ENCODE peak calls at places on chromosomes 5 and 9, in ten cellular contexts. Z is HCT116, J is adrenal gland, G is ovary, P is sigmoid colon, F is IMR-90, E is tibial nerve, V is esophagus squamous epithelium, C is heart left ventricle, D is Peyer's patch. B is an unnamed sample.
A peak's percentile ranks its signal among the peaks of the same experiment; 100 is the strongest.

GRCh38 chr9:27183701-27184100 is 74.7 kb downstream of the TEK start:
- DNase-seq in Z (no peak), J (no peak), G (no peak), P (no peak), F (peak; percentile 50), E (no peak), V (no peak), C (no peak), D (no peak), B (no peak)

GRCh38 chr9:137428311-137428630 is 5.1 kb downstream of the NOXA1 start:
- DNase-seq in Z (no peak), J (no peak), G (no peak), P (no peak), F (no peak), E (no peak), V (no peak), C (no peak), D (no peak), B (no peak)

GRCh38 chr5:147538232-147538631 is 28.4 kb upstream of the DPYSL3 start:
- DNase-seq in Z (no peak), J (no peak), G (no peak), P (no peak), F (no peak), E (no peak), V (no peak), C (no peak), D (no peak), B (no peak)

GRCh38 chr5:1007681-1008450 is 736 bp upstream of the NKD2 start:
- DNase-seq in Z (no peak), J (peak; percentile 41), G (peak; percentile 21), P (peak; percentile 64), F (no peak), E (no peak), V (no peak), C (peak; percentile 6), D (peak; percentile 46), B (peak; percentile 89)

GRCh38 chr5:73103885-73104284 is 16.5 kb upstream of the TMEM171 start:
- DNase-seq in Z (no peak), J (no peak), G (no peak), P (no peak), F (no peak), E (no peak), V (no peak), C (no peak), D (no peak), B (no peak)

GRCh38 chr9:127165096-127165495 is 42.7 kb upstream of the ANGPTL2 start:
- DNase-seq in Z (no peak), J (peak; percentile 38), G (no peak), P (peak; percentile 37), F (no peak), E (no peak), V (no peak), C (no peak), D (no peak), B (no peak)

GRCh38 chr9:128393171-128393761 is 22.1 kb downstream of the URM1 start:
- DNase-seq in Z (no peak), J (no peak), G (no peak), P (no peak), F (no peak), E (no peak), V (no peak), C (no peak), D (no peak), B (no peak)

GRCh38 chr5:75152861-75153260 is 83.8 kb downstream of the ANKRD31 start:
- DNase-seq in Z (no peak), J (no peak), G (no peak), P (no peak), F (no peak), E (no peak), V (no peak), C (no peak), D (no peak), B (no peak)

DNA sequence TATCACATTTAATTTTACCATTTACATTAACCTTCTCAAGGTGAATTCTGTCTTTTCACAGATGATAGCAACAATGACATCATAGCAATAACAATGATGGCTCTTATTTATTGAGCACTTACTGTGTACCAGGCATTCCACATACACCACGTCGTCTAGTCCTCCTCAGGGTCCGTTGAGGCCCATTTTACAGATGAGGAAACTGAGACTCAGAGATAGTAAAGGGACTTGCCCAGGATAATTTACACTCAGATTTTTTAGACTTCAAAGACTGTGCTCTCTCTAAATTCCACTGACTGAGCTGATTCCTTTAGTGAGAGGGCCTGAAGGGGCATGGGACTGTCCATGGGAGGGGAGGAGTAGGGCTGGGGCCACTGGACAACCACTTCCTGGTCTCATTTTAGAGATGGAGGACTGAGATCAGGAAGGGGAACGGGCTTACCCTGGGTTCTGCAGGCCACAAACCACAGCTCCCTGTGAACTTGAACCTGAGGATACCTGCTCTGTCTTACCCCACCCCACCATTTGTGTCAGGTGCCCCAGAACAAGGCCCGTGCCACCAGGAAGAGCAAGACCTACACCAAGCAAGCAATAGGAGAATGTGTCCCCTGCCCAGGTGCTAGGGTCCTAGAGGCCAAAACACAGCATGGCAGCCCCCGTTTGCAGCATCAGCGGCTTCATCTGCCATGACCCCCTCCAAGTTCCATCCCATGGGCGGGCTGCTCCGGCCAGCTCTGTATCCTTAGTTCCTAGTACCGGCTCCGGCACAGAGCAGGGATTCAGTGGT is 96.5 kb downstream of the RGS3 start:
- DNase-seq in Z (no peak), J (no peak), G (no peak), P (peak; percentile 50), F (no peak), E (no peak), V (no peak), C (no peak), D (no peak), B (no peak)
- H3K4me1 ChIP-seq in Z (peaks cover 10% of the 10 kb centered on the region), J (peaks cover 15% of the 10 kb centered on the region), G (peaks cover 26% of the 10 kb centered on the region), P (peaks cover 37% of the 10 kb centered on the region), F (peaks cover 31% of the 10 kb centered on the region), E (peaks cover 15% of the 10 kb centered on the region), V (peaks cover 15% of the 10 kb centered on the region), C (peaks cover 33% of the 10 kb centered on the region), D (peaks cover 8% of the 10 kb centered on the region), B (peaks cover 54% of the 10 kb centered on the region)

GRCh38 chr9:37587521-37587920 is 4.9 kb downstream of the TOMM5 start:
- DNase-seq in Z (no peak), J (no peak), G (no peak), P (no peak), F (no peak), E (no peak), V (no peak), C (no peak), D (no peak), B (peak; percentile 70)

GRCh38 chr9:37583522-37584121 is 7.4 kb upstream of the FBXO10 start:
- DNase-seq in Z (no peak), J (no peak), G (no peak), P (peak; percentile 67), F (no peak), E (no peak), V (no peak), C (no peak), D (no peak), B (no peak)

DNA sequence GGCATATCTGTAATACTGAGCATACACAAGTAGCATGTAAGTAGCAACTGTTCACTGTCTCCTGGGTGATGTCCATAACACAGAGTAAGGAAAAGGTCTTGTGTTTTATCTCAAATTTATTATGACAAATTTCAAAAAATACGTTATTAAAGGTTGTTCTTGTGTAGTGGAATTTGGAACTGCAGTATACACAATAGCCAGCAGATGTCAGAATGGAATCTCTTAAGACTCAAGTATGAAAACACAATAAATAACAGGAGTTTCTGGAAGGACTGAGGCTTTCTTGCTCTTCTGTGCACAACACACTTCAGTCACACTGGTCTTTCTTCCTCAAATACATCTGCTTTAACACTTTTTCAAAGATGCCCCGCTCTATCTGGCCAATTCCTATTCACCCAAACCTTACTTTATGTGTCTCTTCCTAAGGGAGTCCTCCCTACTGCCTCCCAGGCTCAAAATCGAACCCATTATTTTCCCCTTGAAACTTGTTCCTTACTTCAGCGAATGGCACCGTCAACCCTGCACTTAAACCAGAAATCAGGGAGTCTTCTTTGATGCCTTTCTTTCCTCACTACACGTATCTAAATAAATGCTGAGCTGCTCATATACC is 6.5 kb upstream of the FBXO10 start:
- DNase-seq in Z (peak; percentile 42), J (no peak), G (no peak), P (no peak), F (peak; percentile 86), E (peak; percentile 51), V (no peak), C (no peak), D (no peak), B (no peak)
- H3K36me3 ChIP-seq in Z (peaks cover 53% of the 10 kb centered on the region), J (no peaks in the 10 kb centered on the region), G (no peaks in the 10 kb centered on the region), P (no peaks in the 10 kb centered on the region), F (peaks cover 27% of the 10 kb centered on the region), E (no peaks in the 10 kb centered on the region), V (peaks cover 8% of the 10 kb centered on the region), C (peaks cover 9% of the 10 kb centered on the region), D (peaks cover 45% of the 10 kb centered on the region), B (no peaks in the 10 kb centered on the region)

GRCh38 chr5:158943057-158943456 is 156.7 kb downstream of the EBF1 start:
- DNase-seq in Z (peak; percentile 16), J (peak; percentile 58), G (peak; percentile 34), P (no peak), F (peak; percentile 91), E (peak; percentile 36), V (no peak), C (no peak), D (no peak), B (no peak)

GRCh38 chr5:158943569-158943968 is 156.1 kb downstream of the EBF1 start:
- DNase-seq in Z (no peak), J (no peak), G (no peak), P (no peak), F (no peak), E (no peak), V (no peak), C (no peak), D (no peak), B (no peak)

GRCh38 chr5:158940977-158941376 is 158.7 kb downstream of the EBF1 start:
- DNase-seq in Z (no peak), J (no peak), G (no peak), P (no peak), F (no peak), E (no peak), V (no peak), C (no peak), D (no peak), B (no peak)

GRCh38 chr5:158938181-158938580 is 161.5 kb downstream of the EBF1 start:
- DNase-seq in Z (no peak), J (no peak), G (no peak), P (no peak), F (no peak), E (no peak), V (no peak), C (peak; percentile 43), D (no peak), B (no peak)

DNA sequence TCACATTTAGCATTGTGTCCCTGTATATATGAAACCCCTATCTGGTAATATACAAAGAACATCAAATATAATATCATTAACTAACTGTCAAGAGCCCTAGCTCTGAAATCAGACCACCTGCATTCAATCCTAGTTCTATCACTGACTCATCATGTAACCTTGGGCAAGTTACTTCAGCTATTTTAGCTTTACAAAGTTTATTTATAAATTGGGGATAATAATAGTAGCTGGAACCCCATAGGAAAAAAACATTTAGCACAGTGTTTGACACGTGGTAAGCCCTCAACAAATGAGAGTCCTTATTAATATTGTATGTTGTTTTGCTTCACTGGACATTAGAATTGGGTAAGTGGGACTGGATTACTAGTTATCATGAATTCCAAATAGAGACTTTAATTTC is 157.5 kb downstream of the EBF1 start:
- DNase-seq in Z (no peak), J (no peak), G (no peak), P (no peak), F (peak; percentile 25), E (no peak), V (no peak), C (no peak), D (no peak), B (no peak)
- TF ChIP-seq POLR2A in Z (no peak), J (no peak), G (no peak), P (no peak), F (no peak), E (no peak), V (no peak), C (no peak), D (no peak), B (no peak)

DNA sequence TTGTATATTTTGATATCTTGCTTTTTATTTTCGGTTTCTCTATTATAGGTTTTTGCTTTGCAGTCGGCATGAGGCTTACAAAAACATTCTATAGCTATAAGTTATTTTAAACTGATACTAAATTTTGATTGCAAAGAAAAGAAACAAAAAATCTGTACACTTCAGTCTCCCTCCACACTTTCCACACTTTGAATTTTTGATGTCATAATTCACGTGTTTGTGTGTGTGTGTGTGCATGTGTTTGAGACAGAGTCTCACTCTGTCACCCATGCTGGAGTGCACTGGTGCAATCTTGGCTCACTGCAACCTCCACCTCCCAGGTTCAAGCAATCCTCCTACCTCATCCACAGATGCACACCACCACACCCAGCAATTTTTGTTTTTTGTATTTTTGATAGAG is 124.9 kb downstream of the MRPS30 start:
- DNase-seq in Z (no peak), J (no peak), G (no peak), P (no peak), F (no peak), E (no peak), V (no peak), C (no peak), D (no peak), B (no peak)
- H3K4me1 ChIP-seq in Z (no peaks in the 10 kb centered on the region), J (no peaks in the 10 kb centered on the region), G (no peaks in the 10 kb centered on the region), P (no peaks in the 10 kb centered on the region), F (no peaks in the 10 kb centered on the region), E (no peaks in the 10 kb centered on the region), V (no peaks in the 10 kb centered on the region), C (no peaks in the 10 kb centered on the region), D (no peaks in the 10 kb centered on the region), B (no peaks in the 10 kb centered on the region)